ENCODE peak calls at places on chromosomes 13 and 19, in nine cellular contexts. Z is thoracic aorta; W is suprapubic skin; A is dorsolateral prefrontal cortex; P is activated CD8-positive, alpha-beta memory T cell treated with anti-CD3 and anti-CD28 coated beads, Interleukin-2, amount 50 U/mL, for 4 hours; M is stromal cell of bone marrow; N is HT-29; I is activated naive CD8-positive, alpha-beta T cell treated with anti-CD3 and anti-CD28 coated beads, Interleukin-2, amount 10 ng/mL, durations not matched to agents 7 days and 5 days; F is NCI-H1092. G is an unnamed sample.

GRCh38 chr19:41356984-41357739 is 3.4 kb upstream of the TGFB1 start:
- DNase-seq in A (no peak), Z (no peak), I (peak), N (no peak), P (no peak), F (no peak), W (no peak), M (no peak), G (no peak)

GRCh38 chr19:49315111-49315510 is 9.9 kb downstream of the SLC6A16 start:
- DNase-seq in M (no peak), Z (no peak), F (no peak), I (no peak), W (no peak), N (no peak), A (no peak), P (no peak), G (no peak)

GRCh38 chr19:3580156-3580955 is 4.9 kb upstream of the GIPC3 start:
- DNase-seq in I (no peak), N (no peak), P (no peak), W (no peak), A (no peak), F (no peak), M (peak), Z (no peak), G (no peak)

GRCh38 chr13:53778937-53779336 is 750.3 kb downstream of the OLFM4 start:
- DNase-seq in N (no peak), W (no peak), F (no peak), P (no peak), A (no peak), I (no peak), Z (no peak), M (no peak), G (no peak)

GRCh38 chr19:35911790-35912189 is 3.7 kb upstream of the TYROBP start:
- DNase-seq in W (no peak), A (no peak), M (no peak), I (no peak), P (no peak), F (no peak), N (peak), Z (no peak), G (peak)

GRCh38 chr13:36006347-36006746 is 124.8 kb downstream of the DCLK1 start:
- DNase-seq in A (no peak), P (no peak), F (no peak), N (no peak), I (no peak), M (no peak), Z (no peak), W (no peak), G (no peak)

GRCh38 chr13:33352023-33352422 is 66.5 kb upstream of the STARD13 start:
- DNase-seq in Z (no peak), F (peak), I (no peak), N (no peak), W (no peak), M (no peak), A (no peak), P (no peak), G (no peak)

GRCh38 chr13:24834902-24835510 is 71.0 kb downstream of the RNF17 start:
- DNase-seq in W (no peak), Z (no peak), M (no peak), A (no peak), F (peak), P (no peak), I (no peak), N (no peak), G (no peak)

GRCh38 chr19:584240-585001 is 5.3 kb upstream of the HCN2 start:
- DNase-seq in P (peak), N (peak), Z (no peak), A (no peak), F (no peak), W (peak), M (no peak), I (peak), G (peak)

GRCh38 chr19:4154571-4155312 is 1.3 kb downstream of the CREB3L3 start:
- DNase-seq in I (no peak), N (no peak), M (no peak), W (no peak), P (no peak), Z (no peak), A (no peak), F (no peak), G (no peak)

GRCh38 chr13:36872621-36873020 is 47.4 kb downstream of the SMAD9 start:
- DNase-seq in N (no peak), W (no peak), F (no peak), A (peak), I (no peak), P (no peak), M (no peak), Z (no peak), G (no peak)

GRCh38 chr13:25237083-25237482 is 50.2 kb downstream of the MTMR6 start:
- DNase-seq in N (no peak), A (no peak), I (no peak), M (no peak), W (no peak), F (no peak), Z (no peak), P (no peak), G (no peak)

GRCh38 chr19:5534787-5535586 is 32.8 kb downstream of the TINCR start:
- DNase-seq in M (no peak), Z (no peak), A (no peak), W (no peak), F (no peak), I (no peak), P (no peak), N (no peak), G (peak)

GRCh38 chr19:51808333-51808986 is 13.5 kb downstream of the FPR3 start:
- DNase-seq in I (no peak), F (no peak), A (no peak), Z (no peak), N (peak), W (no peak), P (no peak), M (peak), G (no peak)

GRCh38 chr13:113169277-113170272 is 11.1 kb downstream of the PROZ start:
- DNase-seq in W (no peak), I (no peak), Z (no peak), N (peak), P (no peak), F (no peak), M (no peak), A (no peak), G (no peak)

GRCh38 chr19:23996549-23996948 is 81.9 kb downstream of the ZNF726 start:
- DNase-seq in I (no peak), W (no peak), A (no peak), M (no peak), Z (no peak), F (no peak), N (peak), P (no peak), G (peak)

GRCh38 chr13:106507560-106508274 is 27.7 kb downstream of the EFNB2 start:
- DNase-seq in M (peak), N (no peak), W (no peak), A (no peak), I (no peak), F (no peak), P (no peak), Z (no peak), G (no peak)

GRCh38 chr13:101384929-101385328 is 31.4 kb downstream of the NALCN start:
- DNase-seq in F (no peak), W (no peak), A (no peak), P (no peak), I (no peak), N (no peak), Z (no peak), M (no peak), G (no peak)

G was measured in Calu3.